ENCODE peak calls at places on chromosomes 11 and 22, in four cellular contexts. T, W, Z and N are unnamed samples.

GRCh38 chr11:23226331-23226909 is 366.1 kb upstream of the CCDC179 start:
- DNase-seq in T (no peak), W (no peak), Z (no peak), N (peak)

GRCh38 chr11:1873048-1873812 is 18.5 kb downstream of the PRR33 start:
- DNase-seq in T (peak), W (peak), Z (no peak), N (peak)

GRCh38 chr22:19984201-19984753 is 32.3 kb downstream of the ARVCF start:
- DNase-seq in T (no peak), W (peak), Z (peak), N (peak)

GRCh38 chr11:95485115-95485900 is 254.3 kb upstream of the SESN3 start:
- DNase-seq in T (no peak), W (no peak), Z (no peak), N (peak)

GRCh38 chr22:26674211-26675190 is 17.1 kb downstream of the MIAT start:
- DNase-seq in T (no peak), W (no peak), Z (no peak), N (peak)

GRCh38 chr11:121555172-121555571 is 102.4 kb upstream of the SORL1-AS1 start:
- DNase-seq in T (no peak), W (no peak), Z (no peak), N (no peak)

GRCh38 chr11:13304655-13305340 is 27.2 kb downstream of the BMAL1 start:
- DNase-seq in T (no peak), W (no peak), Z (peak), N (no peak)

GRCh38 chr22:29044657-29045176 is 16.9 kb downstream of the C22orf31 start:
- DNase-seq in T (no peak), W (no peak), Z (no peak), N (peak)

GRCh38 chr11:64539239-64539638 is 51.8 kb upstream of the SLC22A12 start:
- DNase-seq in T (peak), W (no peak), Z (no peak), N (no peak)

GRCh38 chr11:117411736-117412135 is 84.1 kb downstream of the CEP164 start:
- DNase-seq in T (peak), W (no peak), Z (no peak), N (no peak)

GRCh38 chr11:70054020-70054419 is 24.1 kb upstream of the ANO1 start:
- DNase-seq in T (no peak), W (no peak), Z (no peak), N (no peak)

GRCh38 chr11:26621147-26621546 is 49.1 kb upstream of the MUC15 start:
- DNase-seq in T (no peak), W (peak), Z (no peak), N (peak)

GRCh38 chr22:24333301-24333700 is 62.7 kb downstream of the SPECC1L start:
- DNase-seq in T (no peak), W (no peak), Z (no peak), N (peak)

DNA sequence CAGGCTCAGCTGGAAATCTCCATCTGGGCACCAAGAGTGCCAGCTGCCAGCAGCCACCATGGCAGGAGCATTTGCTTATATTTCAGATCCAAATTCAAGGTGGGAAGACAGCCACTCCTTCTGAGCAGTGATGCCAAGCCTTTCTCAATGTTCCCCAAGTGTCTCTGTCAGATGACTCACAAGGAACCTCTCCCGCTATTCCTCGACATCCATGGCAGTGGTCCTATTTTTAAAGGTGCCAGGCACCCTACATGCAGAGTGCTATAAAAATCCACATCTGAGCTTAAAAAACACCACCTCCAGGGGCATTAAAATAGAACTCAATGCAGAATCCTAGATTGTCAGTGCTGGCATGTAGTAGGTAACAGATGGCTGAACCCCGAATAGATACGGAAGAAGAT is 112.1 kb downstream of the SLC1A2 start:
- DNase-seq in T (no peak), W (no peak), Z (peak), N (no peak)
- H3K27ac ChIP-seq in T (no peak), W (no peak), Z (no peak), N (no peak)

GRCh38 chr11:78138694-78139421 is 568 bp downstream of the ALG8 start:
- DNase-seq in T (no peak), W (peak), Z (no peak), N (peak)
- TF ChIP-seq CTCF in T (no peak), W (no peak), Z (no peak), N (peak)

GRCh38 chr22:43110444-43110926 is at the start of gene BIK:
- DNase-seq in T (peak), W (peak), Z (no peak), N (peak)
- H3K27ac ChIP-seq in T (peak), W (peak), Z (no peak), N (no peak)

GRCh38 chr22:41892721-41893120 is 22.2 kb downstream of the SHISA8 start:
- DNase-seq in T (no peak), W (no peak), Z (no peak), N (no peak)

GRCh38 chr22:41898645-41899044 is 16.2 kb downstream of the SHISA8 start:
- DNase-seq in T (no peak), W (no peak), Z (no peak), N (no peak)

GRCh38 chr22:41891407-41891806 is 23.5 kb downstream of the SHISA8 start:
- DNase-seq in T (no peak), W (no peak), Z (no peak), N (no peak)

GRCh38 chr22:41888638-41889200 is 26.2 kb downstream of the SHISA8 start:
- DNase-seq in T (no peak), W (no peak), Z (no peak), N (no peak)

DNA sequence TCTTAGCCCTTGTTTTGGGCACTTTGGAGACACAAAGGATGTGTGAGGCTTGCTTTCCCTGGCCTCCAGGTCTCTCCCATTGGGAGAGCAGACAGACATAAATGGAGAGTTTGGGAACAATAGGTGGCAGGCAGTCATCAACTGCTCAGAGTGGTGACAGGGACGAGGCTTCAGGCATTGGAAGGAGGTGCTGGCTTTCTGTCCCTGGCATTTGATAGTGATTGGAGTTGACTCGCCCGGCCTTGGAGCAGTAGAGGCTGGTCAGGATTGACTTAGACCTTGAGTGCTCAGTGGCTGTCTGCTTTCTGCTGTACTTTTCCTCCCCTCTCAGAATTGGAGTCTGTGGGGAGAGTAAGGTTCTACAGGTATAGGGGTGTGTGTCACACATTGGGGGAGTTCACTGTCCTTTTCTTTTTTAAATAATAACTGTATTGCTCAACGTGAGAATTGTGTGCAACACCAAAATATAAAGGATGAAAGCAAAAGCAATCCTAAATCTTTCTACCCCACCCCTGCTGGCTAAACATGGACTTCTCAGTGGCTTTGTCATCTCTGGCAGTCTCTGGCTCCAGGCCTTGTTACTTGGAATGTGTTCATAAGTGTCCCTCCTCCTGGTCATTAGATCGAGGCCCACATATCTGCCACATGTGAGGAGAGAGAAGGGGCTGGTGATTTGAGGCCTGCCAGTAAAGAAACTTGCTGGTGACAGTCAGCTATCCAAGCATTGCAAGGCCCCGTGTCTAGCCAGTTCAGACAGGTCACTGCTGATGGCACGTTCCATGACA is 21.1 kb downstream of the SHISA8 start:
- DNase-seq in T (no peak), W (no peak), Z (no peak), N (no peak)
- TF ChIP-seq CTCF in T (no peak), W (no peak), Z (no peak), N (no peak)

GRCh38 chr11:6682591-6682935 is 577 bp downstream of the MRPL17 start:
- DNase-seq in T (no peak), W (no peak), Z (no peak), N (no peak)
- H3K27ac ChIP-seq in T (peak), W (peak), Z (peak), N (peak)

DNA sequence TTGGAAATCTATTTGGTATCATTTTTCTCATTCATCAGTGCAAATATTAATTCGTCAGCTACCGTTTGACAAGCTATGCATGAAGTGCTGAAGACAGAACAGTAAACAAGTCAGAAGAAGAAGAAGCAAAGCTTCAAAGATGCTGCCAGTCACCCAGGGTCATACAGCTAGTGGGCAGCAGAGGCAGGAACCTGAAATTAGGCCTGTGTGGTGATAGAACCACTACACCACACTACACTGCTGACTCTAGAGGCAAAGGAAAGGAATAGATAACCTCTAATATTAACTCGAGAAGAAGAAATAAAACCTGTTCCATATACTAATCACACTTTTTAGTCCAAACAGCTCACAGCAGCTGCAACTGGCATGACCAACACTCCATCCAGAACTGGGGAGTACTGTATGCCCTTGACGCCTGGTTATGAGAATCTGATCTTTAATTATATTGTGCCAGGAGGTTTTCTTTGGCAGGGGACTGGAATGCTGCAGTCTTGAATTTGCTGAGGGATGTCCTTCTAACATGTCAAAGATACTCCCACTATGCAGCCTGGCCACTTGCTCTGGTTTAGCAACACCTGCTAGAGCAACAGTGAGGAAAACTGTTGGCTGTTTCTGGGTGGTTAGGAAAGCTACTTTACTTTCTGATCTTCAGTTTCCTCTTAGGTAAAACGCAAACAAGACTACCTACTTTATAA is 73.0 kb downstream of the PAK1 start:
- DNase-seq in T (no peak), W (no peak), Z (peak), N (no peak)
- TF ChIP-seq CTCF in T (no peak), W (no peak), Z (no peak), N (peak)